ENCODE peak calls at places on chromosome 13, in seven cellular contexts. One of them, this sample, is unnamed.

GRCh38 chr13:39712626-39713025 is 57.2 kb downstream of the COG6 start:
- DNase-seq in A549: no peak
- DNase-seq in HCT116: no peak
- DNase-seq in IMR-90: no peak
- DNase-seq in GM12878: no peak
- DNase-seq in HepG2: no peak
- DNase-seq in K562: no peak
- DNase-seq in this sample: no peak

GRCh38 chr13:66415444-66415843 is 814.7 kb downstream of the PCDH9 start:
- DNase-seq in A549: no peak
- DNase-seq in HCT116: no peak
- DNase-seq in IMR-90: no peak
- DNase-seq in GM12878: no peak
- DNase-seq in HepG2: no peak
- DNase-seq in K562: no peak
- DNase-seq in this sample: no peak

GRCh38 chr13:51818276-51818675 is 14.3 kb upstream of the DHRS12 start:
- DNase-seq in A549: no peak
- DNase-seq in HCT116: no peak
- DNase-seq in IMR-90: no peak
- DNase-seq in GM12878: no peak
- DNase-seq in HepG2: no peak
- DNase-seq in K562: no peak
- DNase-seq in this sample: no peak

GRCh38 chr13:50521750-50522149 is 321.7 kb downstream of the DLEU7 start:
- DNase-seq in A549: no peak
- DNase-seq in HCT116: no peak
- DNase-seq in IMR-90: peak
- DNase-seq in GM12878: no peak
- DNase-seq in HepG2: peak
- DNase-seq in K562: no peak
- DNase-seq in this sample: no peak

GRCh38 chr13:38990693-38991092 is at the start of gene STOML3:
- DNase-seq in A549: no peak
- DNase-seq in HCT116: no peak
- DNase-seq in IMR-90: no peak
- DNase-seq in GM12878: no peak
- DNase-seq in HepG2: no peak
- DNase-seq in K562: no peak
- DNase-seq in this sample: no peak

GRCh38 chr13:24680258-24680920 is at the start of gene ATP12A:
- DNase-seq in A549: no peak
- DNase-seq in HCT116: no peak
- DNase-seq in IMR-90: no peak
- DNase-seq in GM12878: no peak
- DNase-seq in HepG2: no peak
- DNase-seq in K562: no peak
- DNase-seq in this sample: no peak

GRCh38 chr13:85080726-85081125 is 718.5 kb downstream of the SLITRK6 start:
- DNase-seq in A549: no peak
- DNase-seq in HCT116: no peak
- DNase-seq in IMR-90: no peak
- DNase-seq in GM12878: no peak
- DNase-seq in HepG2: no peak
- DNase-seq in K562: no peak
- DNase-seq in this sample: no peak

GRCh38 chr13:99587893-99588606 is 86.8 kb downstream of the TM9SF2 start:
- DNase-seq in A549: no peak
- DNase-seq in HCT116: no peak
- DNase-seq in IMR-90: no peak
- DNase-seq in GM12878: no peak
- DNase-seq in HepG2: no peak
- DNase-seq in K562: no peak
- DNase-seq in this sample: no peak

GRCh38 chr13:99404005-99404755 is 97.0 kb upstream of the GPR183 start:
- DNase-seq in A549: no peak
- DNase-seq in HCT116: no peak
- DNase-seq in IMR-90: no peak
- DNase-seq in GM12878: no peak
- DNase-seq in HepG2: peak
- DNase-seq in K562: no peak
- DNase-seq in this sample: no peak

GRCh38 chr13:49022472-49023144 is 46.9 kb downstream of the FNDC3A start:
- DNase-seq in A549: no peak
- DNase-seq in HCT116: no peak
- DNase-seq in IMR-90: peak
- DNase-seq in GM12878: no peak
- DNase-seq in HepG2: no peak
- DNase-seq in K562: no peak
- DNase-seq in this sample: no peak
- TF ChIP-seq CEBPB in A549: no peak
- TF ChIP-seq CEBPB in HCT116: no peak
- TF ChIP-seq CEBPB in IMR-90: no peak
- TF ChIP-seq CEBPB in GM12878: no peak
- TF ChIP-seq CEBPB in HepG2: no peak
- TF ChIP-seq CEBPB in K562: no peak
- TF ChIP-seq CEBPB in this sample: no peak

GRCh38 chr13:44313674-44314073 is 60.0 kb upstream of the SERP2 start:
- DNase-seq in A549: peak
- DNase-seq in HCT116: peak
- DNase-seq in IMR-90: peak
- DNase-seq in GM12878: no peak
- DNase-seq in HepG2: no peak
- DNase-seq in K562: peak
- DNase-seq in this sample: no peak
- TF ChIP-seq CEBPB in A549: no peak
- TF ChIP-seq CEBPB in HCT116: no peak
- TF ChIP-seq CEBPB in IMR-90: no peak
- TF ChIP-seq CEBPB in GM12878: no peak
- TF ChIP-seq CEBPB in HepG2: no peak
- TF ChIP-seq CEBPB in K562: no peak
- TF ChIP-seq CEBPB in this sample: no peak

GRCh38 chr13:80341098-80341701 is at the start of gene SPRY2:
- DNase-seq in A549: peak
- DNase-seq in HCT116: peak
- DNase-seq in IMR-90: peak
- DNase-seq in GM12878: no peak
- DNase-seq in HepG2: peak
- DNase-seq in K562: peak
- DNase-seq in this sample: peak
- TF ChIP-seq CEBPB in A549: no peak
- TF ChIP-seq CEBPB in HCT116: no peak
- TF ChIP-seq CEBPB in IMR-90: no peak
- TF ChIP-seq CEBPB in GM12878: no peak
- TF ChIP-seq CEBPB in HepG2: no peak
- TF ChIP-seq CEBPB in K562: no peak
- TF ChIP-seq CEBPB in this sample: no peak

DNA sequence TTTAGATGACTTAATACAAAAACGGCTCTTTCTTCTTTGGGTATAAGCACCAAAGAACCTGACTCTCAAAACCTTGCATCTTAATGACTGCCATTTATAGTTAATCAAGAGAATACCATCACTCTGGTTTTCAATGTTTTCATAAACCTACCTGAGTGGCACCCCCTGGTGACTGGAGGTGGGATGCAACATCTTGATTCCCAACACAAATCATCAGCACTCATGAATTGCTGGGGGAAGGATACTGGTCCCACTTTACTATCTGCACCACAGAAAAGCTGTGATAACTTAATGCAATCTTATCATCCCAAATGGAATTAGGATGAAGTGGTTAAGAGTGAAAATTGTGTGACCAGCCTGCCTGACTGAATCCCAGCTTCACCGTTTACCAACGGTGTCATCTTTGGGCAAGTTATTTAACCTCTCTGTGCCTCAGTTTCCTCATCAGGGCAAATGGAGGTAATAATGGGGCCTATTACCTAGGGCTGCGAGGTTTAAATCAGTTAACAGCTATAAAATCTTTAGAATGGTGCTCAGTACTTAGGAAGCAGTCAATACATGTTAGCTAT is 366.4 kb downstream of the KLF12 start:
- DNase-seq in A549: peak
- DNase-seq in HCT116: no peak
- DNase-seq in IMR-90: no peak
- DNase-seq in GM12878: no peak
- DNase-seq in HepG2: peak
- DNase-seq in K562: peak
- DNase-seq in this sample: no peak
- TF ChIP-seq CEBPB in A549: no peak
- TF ChIP-seq CEBPB in HCT116: no peak
- TF ChIP-seq CEBPB in IMR-90: no peak
- TF ChIP-seq CEBPB in GM12878: no peak
- TF ChIP-seq CEBPB in HepG2: no peak
- TF ChIP-seq CEBPB in K562: no peak
- TF ChIP-seq CEBPB in this sample: no peak

GRCh38 chr13:113097651-113098050 is 7.9 kb upstream of the F7 start:
- DNase-seq in A549: no peak
- DNase-seq in HCT116: no peak
- DNase-seq in IMR-90: no peak
- DNase-seq in GM12878: no peak
- DNase-seq in HepG2: no peak
- DNase-seq in K562: no peak
- DNase-seq in this sample: no peak
- TF ChIP-seq CEBPB in A549: no peak
- TF ChIP-seq CEBPB in HCT116: no peak
- TF ChIP-seq CEBPB in IMR-90: no peak
- TF ChIP-seq CEBPB in GM12878: no peak
- TF ChIP-seq CEBPB in HepG2: no peak
- TF ChIP-seq CEBPB in K562: no peak
- TF ChIP-seq CEBPB in this sample: no peak

GRCh38 chr13:32629866-32630265 is 43.6 kb downstream of the PDS5B start:
- DNase-seq in A549: no peak
- DNase-seq in HCT116: no peak
- DNase-seq in IMR-90: no peak
- DNase-seq in GM12878: no peak
- DNase-seq in HepG2: no peak
- DNase-seq in K562: no peak
- DNase-seq in this sample: no peak

GRCh38 chr13:32629313-32629712 is 43.1 kb downstream of the PDS5B start:
- DNase-seq in A549: no peak
- DNase-seq in HCT116: no peak
- DNase-seq in IMR-90: peak
- DNase-seq in GM12878: no peak
- DNase-seq in HepG2: no peak
- DNase-seq in K562: no peak
- DNase-seq in this sample: no peak

GRCh38 chr13:32624441-32624840 is 38.2 kb downstream of the PDS5B start:
- DNase-seq in A549: no peak
- DNase-seq in HCT116: no peak
- DNase-seq in IMR-90: peak
- DNase-seq in GM12878: no peak
- DNase-seq in HepG2: no peak
- DNase-seq in K562: no peak
- DNase-seq in this sample: no peak

GRCh38 chr13:32632343-32632910 is 46.2 kb downstream of the PDS5B start:
- DNase-seq in A549: no peak
- DNase-seq in HCT116: no peak
- DNase-seq in IMR-90: no peak
- DNase-seq in GM12878: no peak
- DNase-seq in HepG2: no peak
- DNase-seq in K562: no peak
- DNase-seq in this sample: no peak

DNA sequence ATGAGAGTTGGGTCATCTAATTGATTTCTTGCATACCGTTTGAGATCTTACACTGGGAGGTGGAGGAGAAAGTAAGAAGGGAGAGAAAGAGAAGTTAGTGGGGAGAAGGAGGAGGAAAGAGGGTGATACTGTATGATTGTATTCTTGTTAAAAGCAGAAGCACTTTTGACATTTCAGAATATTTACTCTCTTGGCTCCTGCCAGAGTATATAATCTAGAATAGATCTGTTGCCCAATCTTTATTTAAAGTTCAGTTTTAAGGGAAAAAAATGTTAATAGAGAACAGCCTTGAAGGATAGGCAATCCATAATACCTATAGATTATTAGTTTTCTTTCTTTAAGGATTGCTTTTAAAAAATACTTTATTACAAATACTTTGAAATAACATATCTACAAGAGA is 41.5 kb downstream of the PDS5B start:
- DNase-seq in A549: no peak
- DNase-seq in HCT116: no peak
- DNase-seq in IMR-90: no peak
- DNase-seq in GM12878: no peak
- DNase-seq in HepG2: no peak
- DNase-seq in K562: no peak
- DNase-seq in this sample: no peak
- TF ChIP-seq CEBPB in A549: no peak
- TF ChIP-seq CEBPB in HCT116: no peak
- TF ChIP-seq CEBPB in IMR-90: no peak
- TF ChIP-seq CEBPB in GM12878: no peak
- TF ChIP-seq CEBPB in HepG2: no peak
- TF ChIP-seq CEBPB in K562: no peak
- TF ChIP-seq CEBPB in this sample: no peak

DNA sequence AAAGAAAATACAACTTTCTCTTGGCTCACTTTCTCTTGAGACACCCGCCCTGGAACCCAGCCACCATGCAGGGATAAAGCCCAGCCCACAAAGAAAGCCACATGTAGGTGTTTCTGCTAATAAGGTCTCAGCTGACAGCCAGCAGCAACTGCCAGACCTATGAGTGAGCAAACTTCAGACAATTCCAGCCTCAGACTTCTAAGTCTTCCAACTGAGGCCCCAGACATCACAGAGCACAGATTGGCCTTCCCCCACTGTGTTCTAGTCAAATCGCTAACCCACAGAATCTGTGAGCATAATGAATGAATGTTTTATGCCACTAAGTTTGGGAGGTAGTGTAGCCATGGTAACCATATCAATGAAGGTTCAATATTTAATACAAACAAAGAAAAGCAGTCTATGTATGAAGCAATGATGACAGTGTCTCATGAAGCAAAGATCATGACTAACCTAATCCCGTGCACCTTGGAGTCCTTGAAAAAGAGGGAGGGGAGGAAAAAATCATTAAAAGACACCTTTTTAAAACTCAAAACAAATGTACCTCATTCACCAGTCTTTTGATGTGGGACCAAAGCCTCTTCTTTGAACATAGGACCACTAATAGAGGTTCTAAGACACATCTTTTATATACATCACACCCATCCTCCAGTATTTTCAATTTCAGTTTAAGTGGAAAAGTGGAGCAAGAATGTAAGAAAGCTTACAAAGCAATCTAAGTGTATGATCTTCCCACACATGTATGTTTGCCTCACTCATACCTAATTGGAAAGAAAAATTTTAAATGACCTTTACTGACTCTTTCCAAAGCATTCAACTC is 6.2 kb downstream of the MRPS31 start:
- DNase-seq in A549: no peak
- DNase-seq in HCT116: no peak
- DNase-seq in IMR-90: no peak
- DNase-seq in GM12878: no peak
- DNase-seq in HepG2: no peak
- DNase-seq in K562: no peak
- DNase-seq in this sample: no peak
- TF ChIP-seq CEBPB in A549: no peak
- TF ChIP-seq CEBPB in HCT116: no peak
- TF ChIP-seq CEBPB in IMR-90: no peak
- TF ChIP-seq CEBPB in GM12878: no peak
- TF ChIP-seq CEBPB in HepG2: no peak
- TF ChIP-seq CEBPB in K562: no peak
- TF ChIP-seq CEBPB in this sample: no peak

GRCh38 chr13:44103721-44104490 is 224.2 kb downstream of the LACC1 start:
- DNase-seq in A549: no peak
- DNase-seq in HCT116: no peak
- DNase-seq in IMR-90: no peak
- DNase-seq in GM12878: no peak
- DNase-seq in HepG2: no peak
- DNase-seq in K562: no peak
- DNase-seq in this sample: no peak
- TF ChIP-seq CEBPB in A549: no peak
- TF ChIP-seq CEBPB in HCT116: no peak
- TF ChIP-seq CEBPB in IMR-90: no peak
- TF ChIP-seq CEBPB in GM12878: no peak
- TF ChIP-seq CEBPB in HepG2: no peak
- TF ChIP-seq CEBPB in K562: no peak
- TF ChIP-seq CEBPB in this sample: no peak

This sample was measured in H1.